ENCODE peak calls at places on chromosomes 16 and 17, in four cellular contexts. B is IMR-90, M is A549, N is HepG2. L is an unnamed sample.
A peak's percentile ranks its signal among the peaks of the same experiment; 100 is the strongest.

GRCh38 chr17:49565948-49566491 is 9.7 kb upstream of the NXPH3 start:
- DNase-seq in M (no peak), N (no peak), B (no peak), L (no peak)

GRCh38 chr16:30839523-30840227 is 52.7 kb upstream of the ZNF629 start:
- DNase-seq in B (no peak), N (no peak), M (no peak), L (no peak)

GRCh38 chr16:28062261-28063046 is 1.1 kb downstream of the GSG1L start:
- DNase-seq in N (no peak), M (no peak), B (no peak), L (no peak)

GRCh38 chr17:75767881-75768280 is 2.9 kb upstream of the GALK1 start:
- DNase-seq in B (no peak), M (no peak), N (no peak), L (no peak)

GRCh38 chr17:64009571-64010402 is 10.6 kb downstream of the ICAM2 start:
- DNase-seq in B (peak; percentile 34), M (no peak), N (no peak), L (no peak)

GRCh38 chr16:71746442-71747046 is 22.0 kb upstream of the PHLPP2 start:
- DNase-seq in M (peak; percentile 53), B (peak; percentile 52), N (peak; percentile 51), L (peak; percentile 42)

GRCh38 chr17:45016823-45017222 is 34.6 kb downstream of the DCAKD start:
- DNase-seq in B (no peak), M (peak; percentile 43), N (peak; percentile 39), L (peak; percentile 61)

GRCh38 chr16:84599528-84600202 is 18.2 kb downstream of the COTL1 start:
- DNase-seq in N (peak; percentile 95), B (peak; percentile 85), M (no peak), L (no peak)

GRCh38 chr17:57868007-57868774 is 18.3 kb upstream of the MRPS23 start:
- DNase-seq in N (peak; percentile 59), B (peak; percentile 94), M (peak; percentile 97), L (peak; percentile 59)

GRCh38 chr16:68131813-68132706 is 46.9 kb downstream of the NFATC3 start:
- DNase-seq in N (peak; percentile 56), M (no peak), B (no peak), L (no peak)

GRCh38 chr17:60102632-60103047 is 23.9 kb upstream of the HEATR6 start:
- DNase-seq in B (peak; percentile 79), M (peak; percentile 41), N (no peak), L (no peak)

GRCh38 chr16:75420987-75421819 is 12.1 kb downstream of the CFDP1 start:
- DNase-seq in N (peak; percentile 73), B (peak; percentile 45), M (no peak), L (peak; percentile 26)

GRCh38 chr17:20097362-20097761 is 88.2 kb downstream of the SPECC1 start:
- DNase-seq in B (no peak), N (no peak), M (no peak), L (no peak)

GRCh38 chr17:62629556-62630364 is 2.3 kb downstream of the MRC2 start:
- DNase-seq in M (no peak), B (no peak), N (no peak), L (no peak)

GRCh38 chr16:17270111-17270510 is 200.6 kb downstream of the XYLT1 start:
- DNase-seq in B (no peak), M (no peak), N (no peak), L (no peak)

GRCh38 chr17:31048142-31048541 is 46.6 kb upstream of the NF1 start:
- DNase-seq in N (no peak), M (no peak), B (no peak), L (no peak)
- TF ChIP-seq MAZ in N (no peak), M (no peak), B (no peak), L (no peak)

GRCh38 chr16:53745753-53746258 is 41.9 kb downstream of the FTO start:
- DNase-seq in N (no peak), B (peak; percentile 62), M (no peak), L (peak; percentile 19)
- TF ChIP-seq MAZ in N (no peak), B (no peak), M (no peak), L (no peak)

GRCh38 chr17:18859256-18859655 is 1.3 kb downstream of the PRPSAP2 start:
- DNase-seq in M (no peak), N (peak; percentile 28), B (peak; percentile 73), L (no peak)
- TF ChIP-seq MAZ in M (no peak), N (no peak), B (no peak), L (no peak)

GRCh38 chr17:53426505-53426904 is 396.2 kb upstream of the KIF2B start:
- DNase-seq in B (no peak), M (no peak), N (no peak), L (no peak)
- TF ChIP-seq MAZ in B (no peak), M (no peak), N (no peak), L (no peak)

GRCh38 chr17:39662551-39663339 is 2.4 kb upstream of the TCAP start:
- DNase-seq in B (no peak), N (no peak), M (no peak), L (no peak)
- TF ChIP-seq MAZ in B (no peak), N (no peak), M (no peak), L (no peak)

L was measured in K562.